ENCODE peak calls at places on chromosomes 13 and 19, in six cellular contexts. One of them, this sample, is unnamed.

GRCh38 chr13:79998386-79998785 is 342.5 kb downstream of the SPRY2 start:
- DNase-seq in stromal cell of bone marrow: no peak
- DNase-seq in activated CD4-positive, alpha-beta T cell treated with anti-CD3 and anti-CD28 coated beads, Interleukin-2, amount 10 ng/mL, durations not matched to agents 7 days and 5 days: no peak
- DNase-seq in lower leg skin: no peak
- DNase-seq in Kasumi-1: no peak
- DNase-seq in lung: no peak
- DNase-seq in this sample: no peak

GRCh38 chr19:49923055-49924003 is 5.7 kb upstream of the ATF5 start:
- DNase-seq in stromal cell of bone marrow: no peak
- DNase-seq in activated CD4-positive, alpha-beta T cell treated with anti-CD3 and anti-CD28 coated beads, Interleukin-2, amount 10 ng/mL, durations not matched to agents 7 days and 5 days: no peak
- DNase-seq in lower leg skin: no peak
- DNase-seq in Kasumi-1: no peak
- DNase-seq in lung: no peak
- DNase-seq in this sample: no peak

GRCh38 chr19:4077800-4078683 is 11.3 kb upstream of the ZBTB7A start:
- DNase-seq in stromal cell of bone marrow: no peak
- DNase-seq in activated CD4-positive, alpha-beta T cell treated with anti-CD3 and anti-CD28 coated beads, Interleukin-2, amount 10 ng/mL, durations not matched to agents 7 days and 5 days: peak
- DNase-seq in lower leg skin: no peak
- DNase-seq in Kasumi-1: peak
- DNase-seq in lung: no peak
- DNase-seq in this sample: peak

GRCh38 chr13:81383441-81383840 is 1042.5 kb upstream of the SPRY2 start:
- DNase-seq in stromal cell of bone marrow: no peak
- DNase-seq in activated CD4-positive, alpha-beta T cell treated with anti-CD3 and anti-CD28 coated beads, Interleukin-2, amount 10 ng/mL, durations not matched to agents 7 days and 5 days: no peak
- DNase-seq in lower leg skin: no peak
- DNase-seq in Kasumi-1: no peak
- DNase-seq in lung: no peak
- DNase-seq in this sample: no peak

GRCh38 chr13:26476111-26476743 is 81.3 kb upstream of the WASF3 start:
- DNase-seq in stromal cell of bone marrow: no peak
- DNase-seq in activated CD4-positive, alpha-beta T cell treated with anti-CD3 and anti-CD28 coated beads, Interleukin-2, amount 10 ng/mL, durations not matched to agents 7 days and 5 days: peak
- DNase-seq in lower leg skin: no peak
- DNase-seq in Kasumi-1: no peak
- DNase-seq in lung: no peak
- DNase-seq in this sample: no peak

GRCh38 chr19:30214651-30215051 is 157.5 kb upstream of the ZNF536 start:
- DNase-seq in stromal cell of bone marrow: no peak
- DNase-seq in activated CD4-positive, alpha-beta T cell treated with anti-CD3 and anti-CD28 coated beads, Interleukin-2, amount 10 ng/mL, durations not matched to agents 7 days and 5 days: peak
- DNase-seq in lower leg skin: no peak
- DNase-seq in Kasumi-1: no peak
- DNase-seq in lung: no peak
- DNase-seq in this sample: peak

GRCh38 chr13:97948041-97948440 is 5.4 kb upstream of the IPO5 start:
- DNase-seq in stromal cell of bone marrow: no peak
- DNase-seq in activated CD4-positive, alpha-beta T cell treated with anti-CD3 and anti-CD28 coated beads, Interleukin-2, amount 10 ng/mL, durations not matched to agents 7 days and 5 days: no peak
- DNase-seq in lower leg skin: no peak
- DNase-seq in Kasumi-1: no peak
- DNase-seq in lung: no peak
- DNase-seq in this sample: no peak

GRCh38 chr19:39660661-39661060 is 4.9 kb downstream of the LGALS16 start:
- DNase-seq in stromal cell of bone marrow: no peak
- DNase-seq in activated CD4-positive, alpha-beta T cell treated with anti-CD3 and anti-CD28 coated beads, Interleukin-2, amount 10 ng/mL, durations not matched to agents 7 days and 5 days: no peak
- DNase-seq in lower leg skin: no peak
- DNase-seq in Kasumi-1: no peak
- DNase-seq in lung: no peak
- DNase-seq in this sample: no peak

GRCh38 chr13:106612688-106613087 is 44.8 kb upstream of the ARGLU1 start:
- DNase-seq in stromal cell of bone marrow: no peak
- DNase-seq in activated CD4-positive, alpha-beta T cell treated with anti-CD3 and anti-CD28 coated beads, Interleukin-2, amount 10 ng/mL, durations not matched to agents 7 days and 5 days: no peak
- DNase-seq in lower leg skin: peak
- DNase-seq in Kasumi-1: peak
- DNase-seq in lung: peak
- DNase-seq in this sample: peak

GRCh38 chr19:41323430-41324125 is 13.6 kb downstream of the CCDC97 start:
- DNase-seq in stromal cell of bone marrow: peak
- DNase-seq in activated CD4-positive, alpha-beta T cell treated with anti-CD3 and anti-CD28 coated beads, Interleukin-2, amount 10 ng/mL, durations not matched to agents 7 days and 5 days: no peak
- DNase-seq in lower leg skin: peak
- DNase-seq in Kasumi-1: peak
- DNase-seq in lung: no peak
- DNase-seq in this sample: peak

GRCh38 chr13:100581504-100581903 is 7.1 kb downstream of the GGACT start:
- DNase-seq in stromal cell of bone marrow: no peak
- DNase-seq in activated CD4-positive, alpha-beta T cell treated with anti-CD3 and anti-CD28 coated beads, Interleukin-2, amount 10 ng/mL, durations not matched to agents 7 days and 5 days: no peak
- DNase-seq in lower leg skin: no peak
- DNase-seq in Kasumi-1: no peak
- DNase-seq in lung: no peak
- DNase-seq in this sample: no peak

GRCh38 chr13:23909606-23910005 is 12.3 kb upstream of the C1QTNF9B start:
- DNase-seq in stromal cell of bone marrow: no peak
- DNase-seq in activated CD4-positive, alpha-beta T cell treated with anti-CD3 and anti-CD28 coated beads, Interleukin-2, amount 10 ng/mL, durations not matched to agents 7 days and 5 days: no peak
- DNase-seq in lower leg skin: no peak
- DNase-seq in Kasumi-1: no peak
- DNase-seq in lung: no peak
- DNase-seq in this sample: no peak

This sample was measured in NB4.